ENCODE peak calls at places on chromosome 1, in six cellular contexts. One of them, this sample, is unnamed.
A peak's percentile ranks its signal among the peaks of the same experiment; 100 is the strongest.

GRCh38 chr1:116853680-116854191 is 56.0 kb upstream of the PTGFRN start:
- DNase-seq in cardiac muscle cell: no peak
- DNase-seq in lower leg skin: no peak
- DNase-seq in mucosa of descending colon: peak; percentile 64
- DNase-seq in pancreas: peak; percentile 64
- DNase-seq in heart right ventricle: no peak
- DNase-seq in this sample: no peak

GRCh38 chr1:89822109-89822962 is 1.5 kb downstream of the LRRC8D start:
- DNase-seq in cardiac muscle cell: no peak
- DNase-seq in lower leg skin: no peak
- DNase-seq in mucosa of descending colon: peak; percentile 23
- DNase-seq in pancreas: peak; percentile 24
- DNase-seq in heart right ventricle: no peak
- DNase-seq in this sample: peak; percentile 12

GRCh38 chr1:193120604-193121166 is 1.1 kb upstream of the CDC73 start:
- DNase-seq in cardiac muscle cell: no peak
- DNase-seq in lower leg skin: no peak
- DNase-seq in mucosa of descending colon: no peak
- DNase-seq in pancreas: no peak
- DNase-seq in heart right ventricle: no peak
- DNase-seq in this sample: no peak

GRCh38 chr1:67788907-67789306 is 44.4 kb downstream of the GNG12 start:
- DNase-seq in cardiac muscle cell: no peak
- DNase-seq in lower leg skin: no peak
- DNase-seq in mucosa of descending colon: no peak
- DNase-seq in pancreas: no peak
- DNase-seq in heart right ventricle: no peak
- DNase-seq in this sample: no peak

GRCh38 chr1:54814571-54814970 is 13.4 kb upstream of the TTC22 start:
- DNase-seq in cardiac muscle cell: no peak
- DNase-seq in lower leg skin: peak; percentile 68
- DNase-seq in mucosa of descending colon: no peak
- DNase-seq in pancreas: no peak
- DNase-seq in heart right ventricle: no peak
- DNase-seq in this sample: no peak

GRCh38 chr1:101075926-101076325 is 50.3 kb upstream of the DPH5 start:
- DNase-seq in cardiac muscle cell: no peak
- DNase-seq in lower leg skin: no peak
- DNase-seq in mucosa of descending colon: no peak
- DNase-seq in pancreas: no peak
- DNase-seq in heart right ventricle: no peak
- DNase-seq in this sample: no peak

GRCh38 chr1:167171286-167171929 is 49.3 kb upstream of the POU2F1 start:
- DNase-seq in cardiac muscle cell: no peak
- DNase-seq in lower leg skin: no peak
- DNase-seq in mucosa of descending colon: no peak
- DNase-seq in pancreas: no peak
- DNase-seq in heart right ventricle: no peak
- DNase-seq in this sample: no peak

GRCh38 chr1:11458811-11459275 is 20.1 kb upstream of the DISP3 start:
- DNase-seq in cardiac muscle cell: no peak
- DNase-seq in lower leg skin: no peak
- DNase-seq in mucosa of descending colon: no peak
- DNase-seq in pancreas: no peak
- DNase-seq in heart right ventricle: peak; percentile 37
- DNase-seq in this sample: no peak

GRCh38 chr1:236465959-236466303 is 57.9 kb upstream of the LGALS8 start:
- DNase-seq in cardiac muscle cell: no peak
- DNase-seq in lower leg skin: no peak
- DNase-seq in mucosa of descending colon: no peak
- DNase-seq in pancreas: no peak
- DNase-seq in heart right ventricle: no peak
- DNase-seq in this sample: no peak

GRCh38 chr1:197695961-197696360 is 79.3 kb downstream of the DENND1B start:
- DNase-seq in cardiac muscle cell: no peak
- DNase-seq in lower leg skin: no peak
- DNase-seq in mucosa of descending colon: no peak
- DNase-seq in pancreas: no peak
- DNase-seq in heart right ventricle: no peak
- DNase-seq in this sample: no peak

GRCh38 chr1:230110971-230111370 is 43.9 kb downstream of the GALNT2 start:
- DNase-seq in cardiac muscle cell: no peak
- DNase-seq in lower leg skin: no peak
- DNase-seq in mucosa of descending colon: no peak
- DNase-seq in pancreas: no peak
- DNase-seq in heart right ventricle: no peak
- DNase-seq in this sample: no peak

GRCh38 chr1:84851839-84852238 is 41.2 kb downstream of the LPAR3 start:
- DNase-seq in cardiac muscle cell: no peak
- DNase-seq in lower leg skin: no peak
- DNase-seq in mucosa of descending colon: no peak
- DNase-seq in pancreas: no peak
- DNase-seq in heart right ventricle: no peak
- DNase-seq in this sample: no peak

GRCh38 chr1:72178266-72178665 is 104.1 kb downstream of the NEGR1 start:
- DNase-seq in cardiac muscle cell: peak; percentile 35
- DNase-seq in lower leg skin: no peak
- DNase-seq in mucosa of descending colon: no peak
- DNase-seq in pancreas: no peak
- DNase-seq in heart right ventricle: no peak
- DNase-seq in this sample: no peak

GRCh38 chr1:152869808-152870419 is 8.2 kb upstream of the SMCP start:
- DNase-seq in cardiac muscle cell: peak; percentile 70
- DNase-seq in lower leg skin: no peak
- DNase-seq in mucosa of descending colon: peak; percentile 80
- DNase-seq in pancreas: peak; percentile 50
- DNase-seq in heart right ventricle: peak; percentile 36
- DNase-seq in this sample: peak; percentile 74

GRCh38 chr1:12616709-12617373 is 1.2 kb downstream of the DHRS3 start:
- DNase-seq in cardiac muscle cell: peak; percentile 43
- DNase-seq in lower leg skin: peak; percentile 92
- DNase-seq in mucosa of descending colon: peak; percentile 47
- DNase-seq in pancreas: peak; percentile 42
- DNase-seq in heart right ventricle: peak; percentile 38
- DNase-seq in this sample: peak; percentile 56

GRCh38 chr1:161164901-161165620 is 1.2 kb upstream of the PPOX start:
- DNase-seq in cardiac muscle cell: no peak
- DNase-seq in lower leg skin: no peak
- DNase-seq in mucosa of descending colon: no peak
- DNase-seq in pancreas: no peak
- DNase-seq in heart right ventricle: no peak
- DNase-seq in this sample: no peak

GRCh38 chr1:116984406-116985160 is 17.0 kb upstream of the CD101 start:
- DNase-seq in cardiac muscle cell: no peak
- DNase-seq in lower leg skin: no peak
- DNase-seq in mucosa of descending colon: no peak
- DNase-seq in pancreas: no peak
- DNase-seq in heart right ventricle: peak; percentile 57
- DNase-seq in this sample: no peak

GRCh38 chr1:88661951-88662664 is 22.0 kb upstream of the PKN2 start:
- DNase-seq in cardiac muscle cell: no peak
- DNase-seq in lower leg skin: no peak
- DNase-seq in mucosa of descending colon: no peak
- DNase-seq in pancreas: no peak
- DNase-seq in heart right ventricle: no peak
- DNase-seq in this sample: no peak

GRCh38 chr1:46623733-46624695 is 7.4 kb upstream of the MOB3C start:
- DNase-seq in cardiac muscle cell: no peak
- DNase-seq in lower leg skin: no peak
- DNase-seq in mucosa of descending colon: no peak
- DNase-seq in pancreas: no peak
- DNase-seq in heart right ventricle: no peak
- DNase-seq in this sample: peak; percentile 48

GRCh38 chr1:85884372-85885035 is 176.3 kb upstream of the ZNHIT6 start:
- DNase-seq in cardiac muscle cell: peak; percentile 34
- DNase-seq in lower leg skin: no peak
- DNase-seq in mucosa of descending colon: no peak
- DNase-seq in pancreas: no peak
- DNase-seq in heart right ventricle: no peak
- DNase-seq in this sample: no peak

GRCh38 chr1:170168263-170168662 is 22.5 kb downstream of the NTMT2 start:
- DNase-seq in cardiac muscle cell: no peak
- DNase-seq in lower leg skin: no peak
- DNase-seq in mucosa of descending colon: no peak
- DNase-seq in pancreas: no peak
- DNase-seq in heart right ventricle: no peak
- DNase-seq in this sample: no peak

GRCh38 chr1:25442178-25442577 is 11.5 kb downstream of the MACO1 start:
- DNase-seq in cardiac muscle cell: no peak
- DNase-seq in lower leg skin: no peak
- DNase-seq in mucosa of descending colon: no peak
- DNase-seq in pancreas: no peak
- DNase-seq in heart right ventricle: no peak
- DNase-seq in this sample: no peak

GRCh38 chr1:19390901-19391595 is 78.9 kb downstream of the SLC66A1 start:
- DNase-seq in cardiac muscle cell: peak; percentile 32
- DNase-seq in lower leg skin: peak; percentile 93
- DNase-seq in mucosa of descending colon: peak; percentile 73
- DNase-seq in pancreas: peak; percentile 29
- DNase-seq in heart right ventricle: peak; percentile 73
- DNase-seq in this sample: peak; percentile 36

GRCh38 chr1:31572323-31573104 is 3.8 kb upstream of the TINAGL1 start:
- DNase-seq in cardiac muscle cell: no peak
- DNase-seq in lower leg skin: peak; percentile 73
- DNase-seq in mucosa of descending colon: no peak
- DNase-seq in pancreas: no peak
- DNase-seq in heart right ventricle: no peak
- DNase-seq in this sample: no peak

GRCh38 chr1:11797525-11798216 is 8.1 kb downstream of the MTHFR start:
- DNase-seq in cardiac muscle cell: no peak
- DNase-seq in lower leg skin: no peak
- DNase-seq in mucosa of descending colon: no peak
- DNase-seq in pancreas: no peak
- DNase-seq in heart right ventricle: peak; percentile 65
- DNase-seq in this sample: peak; percentile 30

GRCh38 chr1:220313576-220313975 is 41.3 kb upstream of the RAB3GAP2 start:
- DNase-seq in cardiac muscle cell: no peak
- DNase-seq in lower leg skin: no peak
- DNase-seq in mucosa of descending colon: no peak
- DNase-seq in pancreas: no peak
- DNase-seq in heart right ventricle: no peak
- DNase-seq in this sample: no peak

GRCh38 chr1:196387766-196388165 is 220.5 kb downstream of the KCNT2 start:
- DNase-seq in cardiac muscle cell: no peak
- DNase-seq in lower leg skin: no peak
- DNase-seq in mucosa of descending colon: no peak
- DNase-seq in pancreas: no peak
- DNase-seq in heart right ventricle: no peak
- DNase-seq in this sample: no peak

GRCh38 chr1:212762234-212762633 is 29.3 kb downstream of the NSL1 start:
- DNase-seq in cardiac muscle cell: no peak
- DNase-seq in lower leg skin: no peak
- DNase-seq in mucosa of descending colon: no peak
- DNase-seq in pancreas: no peak
- DNase-seq in heart right ventricle: no peak
- DNase-seq in this sample: no peak

GRCh38 chr1:212762839-212763238 is 28.7 kb downstream of the NSL1 start:
- DNase-seq in cardiac muscle cell: no peak
- DNase-seq in lower leg skin: no peak
- DNase-seq in mucosa of descending colon: no peak
- DNase-seq in pancreas: no peak
- DNase-seq in heart right ventricle: no peak
- DNase-seq in this sample: no peak

GRCh38 chr1:212759683-212760082 is 31.9 kb downstream of the NSL1 start:
- DNase-seq in cardiac muscle cell: no peak
- DNase-seq in lower leg skin: no peak
- DNase-seq in mucosa of descending colon: no peak
- DNase-seq in pancreas: no peak
- DNase-seq in heart right ventricle: no peak
- DNase-seq in this sample: no peak

GRCh38 chr1:212754715-212755114 is 36.9 kb downstream of the NSL1 start:
- DNase-seq in cardiac muscle cell: no peak
- DNase-seq in lower leg skin: no peak
- DNase-seq in mucosa of descending colon: no peak
- DNase-seq in pancreas: no peak
- DNase-seq in heart right ventricle: peak; percentile 12
- DNase-seq in this sample: no peak

GRCh38 chr1:212760126-212760823 is 31.3 kb downstream of the NSL1 start:
- DNase-seq in cardiac muscle cell: peak; percentile 52
- DNase-seq in lower leg skin: no peak
- DNase-seq in mucosa of descending colon: peak; percentile 46
- DNase-seq in pancreas: no peak
- DNase-seq in heart right ventricle: no peak
- DNase-seq in this sample: peak; percentile 12
- TF ChIP-seq CTCF in cardiac muscle cell: peak; percentile 46
- TF ChIP-seq CTCF in lower leg skin: no peak
- TF ChIP-seq CTCF in mucosa of descending colon: peak; percentile 9
- TF ChIP-seq CTCF in pancreas: no peak
- TF ChIP-seq CTCF in heart right ventricle: peak; percentile 44
- TF ChIP-seq CTCF in this sample: peak; percentile 7

GRCh38 chr1:39819091-39819812 is 30.6 kb upstream of the BMP8B start:
- DNase-seq in cardiac muscle cell: no peak
- DNase-seq in lower leg skin: peak; percentile 82
- DNase-seq in mucosa of descending colon: peak; percentile 92
- DNase-seq in pancreas: no peak
- DNase-seq in heart right ventricle: no peak
- DNase-seq in this sample: no peak
- TF ChIP-seq CTCF in cardiac muscle cell: no peak
- TF ChIP-seq CTCF in lower leg skin: no peak
- TF ChIP-seq CTCF in mucosa of descending colon: no peak
- TF ChIP-seq CTCF in pancreas: no peak
- TF ChIP-seq CTCF in heart right ventricle: no peak
- TF ChIP-seq CTCF in this sample: no peak

DNA sequence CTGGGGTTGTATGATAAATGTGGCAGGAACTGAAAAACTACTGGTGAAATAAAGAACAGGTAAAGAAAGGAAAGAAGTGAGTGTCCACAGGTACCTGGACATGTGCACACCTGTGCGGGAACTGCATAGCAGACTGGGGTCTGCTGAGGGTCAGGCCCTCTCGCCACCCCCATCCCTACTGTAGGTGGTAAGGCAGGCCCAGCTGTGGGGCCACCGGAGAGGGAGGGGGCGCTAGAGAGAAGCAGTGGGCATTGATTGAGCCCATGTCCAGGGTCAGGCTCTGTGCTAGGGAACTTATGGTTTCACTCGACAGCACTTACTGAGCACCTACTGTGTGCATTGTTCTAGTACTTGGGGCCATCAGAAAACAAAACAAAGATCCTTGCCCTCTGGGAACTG is 400.5 kb downstream of the MATN1 start:
- DNase-seq in cardiac muscle cell: no peak
- DNase-seq in lower leg skin: peak; percentile 66
- DNase-seq in mucosa of descending colon: no peak
- DNase-seq in pancreas: no peak
- DNase-seq in heart right ventricle: no peak
- DNase-seq in this sample: no peak
- TF ChIP-seq CTCF in cardiac muscle cell: no peak
- TF ChIP-seq CTCF in lower leg skin: no peak
- TF ChIP-seq CTCF in mucosa of descending colon: no peak
- TF ChIP-seq CTCF in pancreas: no peak
- TF ChIP-seq CTCF in heart right ventricle: no peak
- TF ChIP-seq CTCF in this sample: no peak

DNA sequence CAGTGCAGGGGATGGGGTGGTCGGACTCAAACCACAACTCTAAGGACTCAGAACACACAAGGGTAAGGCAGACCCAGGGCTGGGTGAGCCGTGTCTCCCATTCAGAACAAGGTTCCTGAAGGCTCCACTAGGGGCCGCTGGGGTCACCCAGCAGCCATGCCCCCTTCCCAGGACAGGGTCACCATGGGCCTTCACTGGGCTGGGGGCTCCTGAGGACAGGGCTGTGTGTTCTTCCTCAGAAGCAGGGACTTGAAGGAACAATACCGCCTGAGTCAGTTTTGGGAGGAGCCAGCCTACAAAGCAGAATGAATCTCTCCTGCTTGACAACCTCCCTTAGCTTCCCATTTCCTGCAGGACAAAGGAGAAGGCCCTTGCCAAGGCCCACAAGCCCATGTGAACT is 15.4 kb downstream of the RIMS3 start:
- DNase-seq in cardiac muscle cell: peak; percentile 44
- DNase-seq in lower leg skin: no peak
- DNase-seq in mucosa of descending colon: no peak
- DNase-seq in pancreas: no peak
- DNase-seq in heart right ventricle: no peak
- DNase-seq in this sample: peak; percentile 43
- TF ChIP-seq CTCF in cardiac muscle cell: peak; percentile 43
- TF ChIP-seq CTCF in lower leg skin: no peak
- TF ChIP-seq CTCF in mucosa of descending colon: no peak
- TF ChIP-seq CTCF in pancreas: no peak
- TF ChIP-seq CTCF in heart right ventricle: peak; percentile 48
- TF ChIP-seq CTCF in this sample: peak; percentile 47

This sample was measured in nephron progenitor cell.